ENCODE peak calls at places on chromosome 15, in nine cellular contexts. One of them, this sample, is unnamed.

GRCh38 chr15:66389098-66389858 is 2.6 kb downstream of the MAP2K1 start:
- DNase-seq in heart right ventricle: no peak
- DNase-seq in activated naive CD8-positive, alpha-beta T cell treated with anti-CD3 and anti-CD28 coated beads, Interleukin-2, amount 50 U/mL, for 24 hours: no peak
- DNase-seq in sciatic nerve: no peak
- DNase-seq in body of pancreas: no peak
- DNase-seq in HEK293T: no peak
- DNase-seq in NCI-H446: no peak
- DNase-seq in fibroblast of gingiva: no peak
- DNase-seq in NCI-H524: no peak
- DNase-seq in this sample: peak

GRCh38 chr15:95875141-95875643 is 455.3 kb upstream of the NR2F2 start:
- DNase-seq in heart right ventricle: peak
- DNase-seq in activated naive CD8-positive, alpha-beta T cell treated with anti-CD3 and anti-CD28 coated beads, Interleukin-2, amount 50 U/mL, for 24 hours: no peak
- DNase-seq in sciatic nerve: no peak
- DNase-seq in body of pancreas: no peak
- DNase-seq in HEK293T: no peak
- DNase-seq in NCI-H446: no peak
- DNase-seq in fibroblast of gingiva: peak
- DNase-seq in NCI-H524: no peak
- DNase-seq in this sample: no peak

GRCh38 chr15:70051948-70052633 is 45.6 kb downstream of the TLE3 start:
- DNase-seq in heart right ventricle: no peak
- DNase-seq in activated naive CD8-positive, alpha-beta T cell treated with anti-CD3 and anti-CD28 coated beads, Interleukin-2, amount 50 U/mL, for 24 hours: no peak
- DNase-seq in sciatic nerve: peak
- DNase-seq in body of pancreas: no peak
- DNase-seq in HEK293T: no peak
- DNase-seq in NCI-H446: no peak
- DNase-seq in fibroblast of gingiva: no peak
- DNase-seq in NCI-H524: no peak
- DNase-seq in this sample: no peak

GRCh38 chr15:94105760-94106159 is 125.6 kb upstream of the MCTP2 start:
- DNase-seq in heart right ventricle: no peak
- DNase-seq in activated naive CD8-positive, alpha-beta T cell treated with anti-CD3 and anti-CD28 coated beads, Interleukin-2, amount 50 U/mL, for 24 hours: no peak
- DNase-seq in sciatic nerve: no peak
- DNase-seq in body of pancreas: no peak
- DNase-seq in HEK293T: no peak
- DNase-seq in NCI-H446: no peak
- DNase-seq in fibroblast of gingiva: no peak
- DNase-seq in NCI-H524: no peak
- DNase-seq in this sample: no peak

GRCh38 chr15:34013746-34014145 is 25.3 kb downstream of the AVEN start:
- DNase-seq in heart right ventricle: no peak
- DNase-seq in activated naive CD8-positive, alpha-beta T cell treated with anti-CD3 and anti-CD28 coated beads, Interleukin-2, amount 50 U/mL, for 24 hours: no peak
- DNase-seq in sciatic nerve: no peak
- DNase-seq in body of pancreas: no peak
- DNase-seq in HEK293T: no peak
- DNase-seq in NCI-H446: no peak
- DNase-seq in fibroblast of gingiva: no peak
- DNase-seq in NCI-H524: no peak
- DNase-seq in this sample: no peak

GRCh38 chr15:66249623-66250174 is 3.9 kb downstream of the MEGF11 start:
- DNase-seq in heart right ventricle: no peak
- DNase-seq in activated naive CD8-positive, alpha-beta T cell treated with anti-CD3 and anti-CD28 coated beads, Interleukin-2, amount 50 U/mL, for 24 hours: no peak
- DNase-seq in sciatic nerve: no peak
- DNase-seq in body of pancreas: no peak
- DNase-seq in HEK293T: no peak
- DNase-seq in NCI-H446: no peak
- DNase-seq in fibroblast of gingiva: no peak
- DNase-seq in NCI-H524: no peak
- DNase-seq in this sample: no peak

GRCh38 chr15:66921319-66921718 is 144.1 kb upstream of the SMAD3 start:
- DNase-seq in heart right ventricle: no peak
- DNase-seq in activated naive CD8-positive, alpha-beta T cell treated with anti-CD3 and anti-CD28 coated beads, Interleukin-2, amount 50 U/mL, for 24 hours: no peak
- DNase-seq in sciatic nerve: no peak
- DNase-seq in body of pancreas: no peak
- DNase-seq in HEK293T: no peak
- DNase-seq in NCI-H446: no peak
- DNase-seq in fibroblast of gingiva: peak
- DNase-seq in NCI-H524: no peak
- DNase-seq in this sample: no peak

GRCh38 chr15:46848704-46849103 is 868.6 kb upstream of the SEMA6D start:
- DNase-seq in heart right ventricle: no peak
- DNase-seq in activated naive CD8-positive, alpha-beta T cell treated with anti-CD3 and anti-CD28 coated beads, Interleukin-2, amount 50 U/mL, for 24 hours: no peak
- DNase-seq in sciatic nerve: no peak
- DNase-seq in body of pancreas: no peak
- DNase-seq in HEK293T: no peak
- DNase-seq in NCI-H446: no peak
- DNase-seq in fibroblast of gingiva: no peak
- DNase-seq in NCI-H524: no peak
- DNase-seq in this sample: no peak

GRCh38 chr15:47003568-47003967 is 713.7 kb upstream of the SEMA6D start:
- DNase-seq in heart right ventricle: no peak
- DNase-seq in activated naive CD8-positive, alpha-beta T cell treated with anti-CD3 and anti-CD28 coated beads, Interleukin-2, amount 50 U/mL, for 24 hours: no peak
- DNase-seq in sciatic nerve: no peak
- DNase-seq in body of pancreas: no peak
- DNase-seq in HEK293T: no peak
- DNase-seq in NCI-H446: no peak
- DNase-seq in fibroblast of gingiva: no peak
- DNase-seq in NCI-H524: no peak
- DNase-seq in this sample: no peak

GRCh38 chr15:38378162-38378560 is 75.8 kb upstream of the FAM98B start:
- DNase-seq in heart right ventricle: peak
- DNase-seq in activated naive CD8-positive, alpha-beta T cell treated with anti-CD3 and anti-CD28 coated beads, Interleukin-2, amount 50 U/mL, for 24 hours: no peak
- DNase-seq in sciatic nerve: peak
- DNase-seq in body of pancreas: peak
- DNase-seq in HEK293T: no peak
- DNase-seq in NCI-H446: no peak
- DNase-seq in fibroblast of gingiva: peak
- DNase-seq in NCI-H524: no peak
- DNase-seq in this sample: no peak

GRCh38 chr15:101275018-101275417 is 2.3 kb downstream of the SELENOS start:
- DNase-seq in heart right ventricle: no peak
- DNase-seq in activated naive CD8-positive, alpha-beta T cell treated with anti-CD3 and anti-CD28 coated beads, Interleukin-2, amount 50 U/mL, for 24 hours: no peak
- DNase-seq in sciatic nerve: no peak
- DNase-seq in body of pancreas: no peak
- DNase-seq in HEK293T: no peak
- DNase-seq in NCI-H446: no peak
- DNase-seq in fibroblast of gingiva: no peak
- DNase-seq in NCI-H524: no peak
- DNase-seq in this sample: no peak

GRCh38 chr15:98745650-98746374 is 97.5 kb downstream of the IGF1R start:
- DNase-seq in heart right ventricle: no peak
- DNase-seq in activated naive CD8-positive, alpha-beta T cell treated with anti-CD3 and anti-CD28 coated beads, Interleukin-2, amount 50 U/mL, for 24 hours: no peak
- DNase-seq in sciatic nerve: no peak
- DNase-seq in body of pancreas: no peak
- DNase-seq in HEK293T: no peak
- DNase-seq in NCI-H446: no peak
- DNase-seq in fibroblast of gingiva: no peak
- DNase-seq in NCI-H524: no peak
- DNase-seq in this sample: no peak

GRCh38 chr15:97030251-97030650 is 699.8 kb downstream of the NR2F2 start:
- DNase-seq in heart right ventricle: no peak
- DNase-seq in activated naive CD8-positive, alpha-beta T cell treated with anti-CD3 and anti-CD28 coated beads, Interleukin-2, amount 50 U/mL, for 24 hours: no peak
- DNase-seq in sciatic nerve: no peak
- DNase-seq in body of pancreas: no peak
- DNase-seq in HEK293T: no peak
- DNase-seq in NCI-H446: no peak
- DNase-seq in fibroblast of gingiva: no peak
- DNase-seq in NCI-H524: no peak
- DNase-seq in this sample: no peak

GRCh38 chr15:94029495-94029894 is 201.9 kb upstream of the MCTP2 start:
- DNase-seq in heart right ventricle: no peak
- DNase-seq in activated naive CD8-positive, alpha-beta T cell treated with anti-CD3 and anti-CD28 coated beads, Interleukin-2, amount 50 U/mL, for 24 hours: no peak
- DNase-seq in sciatic nerve: no peak
- DNase-seq in body of pancreas: no peak
- DNase-seq in HEK293T: no peak
- DNase-seq in NCI-H446: no peak
- DNase-seq in fibroblast of gingiva: no peak
- DNase-seq in NCI-H524: no peak
- DNase-seq in this sample: no peak

GRCh38 chr15:98838387-98839259 is 169.0 kb downstream of the PGPEP1L start:
- DNase-seq in heart right ventricle: no peak
- DNase-seq in activated naive CD8-positive, alpha-beta T cell treated with anti-CD3 and anti-CD28 coated beads, Interleukin-2, amount 50 U/mL, for 24 hours: no peak
- DNase-seq in sciatic nerve: no peak
- DNase-seq in body of pancreas: no peak
- DNase-seq in HEK293T: no peak
- DNase-seq in NCI-H446: no peak
- DNase-seq in fibroblast of gingiva: no peak
- DNase-seq in NCI-H524: no peak
- DNase-seq in this sample: no peak

GRCh38 chr15:54990793-54991192 is 205.9 kb downstream of the RSL24D1 start:
- DNase-seq in heart right ventricle: no peak
- DNase-seq in activated naive CD8-positive, alpha-beta T cell treated with anti-CD3 and anti-CD28 coated beads, Interleukin-2, amount 50 U/mL, for 24 hours: no peak
- DNase-seq in sciatic nerve: no peak
- DNase-seq in body of pancreas: no peak
- DNase-seq in HEK293T: no peak
- DNase-seq in NCI-H446: no peak
- DNase-seq in fibroblast of gingiva: no peak
- DNase-seq in NCI-H524: peak
- DNase-seq in this sample: no peak

GRCh38 chr15:38154837-38155236 is 97.8 kb upstream of the SPRED1 start:
- DNase-seq in heart right ventricle: no peak
- DNase-seq in activated naive CD8-positive, alpha-beta T cell treated with anti-CD3 and anti-CD28 coated beads, Interleukin-2, amount 50 U/mL, for 24 hours: no peak
- DNase-seq in sciatic nerve: no peak
- DNase-seq in body of pancreas: no peak
- DNase-seq in HEK293T: no peak
- DNase-seq in NCI-H446: no peak
- DNase-seq in fibroblast of gingiva: no peak
- DNase-seq in NCI-H524: no peak
- DNase-seq in this sample: no peak

GRCh38 chr15:62783303-62783957 is 259.1 kb upstream of the TPM1 start:
- DNase-seq in heart right ventricle: no peak
- DNase-seq in activated naive CD8-positive, alpha-beta T cell treated with anti-CD3 and anti-CD28 coated beads, Interleukin-2, amount 50 U/mL, for 24 hours: no peak
- DNase-seq in sciatic nerve: no peak
- DNase-seq in body of pancreas: no peak
- DNase-seq in HEK293T: no peak
- DNase-seq in NCI-H446: no peak
- DNase-seq in fibroblast of gingiva: peak
- DNase-seq in NCI-H524: no peak
- DNase-seq in this sample: no peak

GRCh38 chr15:57440799-57441198 is 64.5 kb downstream of the CGNL1 start:
- DNase-seq in heart right ventricle: no peak
- DNase-seq in activated naive CD8-positive, alpha-beta T cell treated with anti-CD3 and anti-CD28 coated beads, Interleukin-2, amount 50 U/mL, for 24 hours: no peak
- DNase-seq in sciatic nerve: no peak
- DNase-seq in body of pancreas: no peak
- DNase-seq in HEK293T: no peak
- DNase-seq in NCI-H446: no peak
- DNase-seq in fibroblast of gingiva: no peak
- DNase-seq in NCI-H524: no peak
- DNase-seq in this sample: no peak

This sample was measured in activated CD4-positive, alpha-beta memory T cell treated with anti-CD3 and anti-CD28 coated beads for 36 hours.